ENCODE peak calls at places on chromosomes 13 and 19, in ten cellular contexts. One of them, this sample, is unnamed.

GRCh38 chr13:73618275-73618865 is 515.8 kb downstream of the KLF12 start:
- DNase-seq in fibroblast of the aortic adventitia: no peak
- DNase-seq in BJ: no peak
- DNase-seq in epithelial cell of esophagus: peak
- DNase-seq in naive thymus-derived CD4-positive, alpha-beta T cell: no peak
- DNase-seq in choroid plexus epithelial cell: no peak
- DNase-seq in IMR-90: no peak
- DNase-seq in tibial artery: no peak
- DNase-seq in psoas muscle: no peak
- DNase-seq in AG10803: no peak
- DNase-seq in this sample: no peak

GRCh38 chr13:59568306-59568705 is 595.4 kb downstream of the DIAPH3 start:
- DNase-seq in fibroblast of the aortic adventitia: no peak
- DNase-seq in BJ: no peak
- DNase-seq in epithelial cell of esophagus: no peak
- DNase-seq in naive thymus-derived CD4-positive, alpha-beta T cell: no peak
- DNase-seq in choroid plexus epithelial cell: no peak
- DNase-seq in IMR-90: no peak
- DNase-seq in tibial artery: no peak
- DNase-seq in psoas muscle: no peak
- DNase-seq in AG10803: no peak
- DNase-seq in this sample: no peak

GRCh38 chr13:39306639-39307589 is 268.7 kb downstream of the NHLRC3 start:
- DNase-seq in fibroblast of the aortic adventitia: no peak
- DNase-seq in BJ: no peak
- DNase-seq in epithelial cell of esophagus: no peak
- DNase-seq in naive thymus-derived CD4-positive, alpha-beta T cell: no peak
- DNase-seq in choroid plexus epithelial cell: no peak
- DNase-seq in IMR-90: no peak
- DNase-seq in tibial artery: no peak
- DNase-seq in psoas muscle: no peak
- DNase-seq in AG10803: no peak
- DNase-seq in this sample: no peak

GRCh38 chr19:24033962-24034342 is 53.0 kb upstream of the ZNF254 start:
- DNase-seq in fibroblast of the aortic adventitia: peak
- DNase-seq in BJ: peak
- DNase-seq in epithelial cell of esophagus: peak
- DNase-seq in naive thymus-derived CD4-positive, alpha-beta T cell: peak
- DNase-seq in choroid plexus epithelial cell: peak
- DNase-seq in IMR-90: peak
- DNase-seq in tibial artery: peak
- DNase-seq in psoas muscle: peak
- DNase-seq in AG10803: peak
- DNase-seq in this sample: peak

GRCh38 chr19:56740478-56740877 is 68.9 kb upstream of the ZNF835 start:
- DNase-seq in fibroblast of the aortic adventitia: no peak
- DNase-seq in BJ: no peak
- DNase-seq in epithelial cell of esophagus: no peak
- DNase-seq in naive thymus-derived CD4-positive, alpha-beta T cell: no peak
- DNase-seq in choroid plexus epithelial cell: no peak
- DNase-seq in IMR-90: no peak
- DNase-seq in tibial artery: no peak
- DNase-seq in psoas muscle: no peak
- DNase-seq in AG10803: no peak
- DNase-seq in this sample: no peak

GRCh38 chr13:40777166-40777956 is 6.4 kb upstream of the MRPS31 start:
- DNase-seq in fibroblast of the aortic adventitia: peak
- DNase-seq in BJ: no peak
- DNase-seq in epithelial cell of esophagus: peak
- DNase-seq in naive thymus-derived CD4-positive, alpha-beta T cell: no peak
- DNase-seq in choroid plexus epithelial cell: peak
- DNase-seq in IMR-90: peak
- DNase-seq in tibial artery: no peak
- DNase-seq in psoas muscle: no peak
- DNase-seq in AG10803: peak
- DNase-seq in this sample: peak

GRCh38 chr13:21435710-21436151 is 23.4 kb downstream of the ZDHHC20 start:
- DNase-seq in fibroblast of the aortic adventitia: peak
- DNase-seq in BJ: peak
- DNase-seq in epithelial cell of esophagus: peak
- DNase-seq in naive thymus-derived CD4-positive, alpha-beta T cell: no peak
- DNase-seq in choroid plexus epithelial cell: peak
- DNase-seq in IMR-90: peak
- DNase-seq in tibial artery: peak
- DNase-seq in psoas muscle: no peak
- DNase-seq in AG10803: peak
- DNase-seq in this sample: peak

GRCh38 chr13:110393761-110394160 is 86.7 kb downstream of the COL4A2 start:
- DNase-seq in fibroblast of the aortic adventitia: no peak
- DNase-seq in BJ: no peak
- DNase-seq in epithelial cell of esophagus: no peak
- DNase-seq in naive thymus-derived CD4-positive, alpha-beta T cell: no peak
- DNase-seq in choroid plexus epithelial cell: no peak
- DNase-seq in IMR-90: no peak
- DNase-seq in tibial artery: no peak
- DNase-seq in psoas muscle: no peak
- DNase-seq in AG10803: no peak
- DNase-seq in this sample: no peak

GRCh38 chr19:35195822-35196221 is 32.7 kb downstream of the FAM187B start:
- DNase-seq in fibroblast of the aortic adventitia: peak
- DNase-seq in BJ: peak
- DNase-seq in epithelial cell of esophagus: no peak
- DNase-seq in naive thymus-derived CD4-positive, alpha-beta T cell: no peak
- DNase-seq in choroid plexus epithelial cell: no peak
- DNase-seq in IMR-90: no peak
- DNase-seq in tibial artery: no peak
- DNase-seq in psoas muscle: no peak
- DNase-seq in AG10803: peak
- DNase-seq in this sample: no peak

GRCh38 chr13:35718084-35718483 is 241.6 kb upstream of the MAB21L1 start:
- DNase-seq in fibroblast of the aortic adventitia: no peak
- DNase-seq in BJ: no peak
- DNase-seq in epithelial cell of esophagus: no peak
- DNase-seq in naive thymus-derived CD4-positive, alpha-beta T cell: no peak
- DNase-seq in choroid plexus epithelial cell: no peak
- DNase-seq in IMR-90: no peak
- DNase-seq in tibial artery: no peak
- DNase-seq in psoas muscle: no peak
- DNase-seq in AG10803: no peak
- DNase-seq in this sample: no peak

GRCh38 chr13:35720290-35720689 is 243.8 kb upstream of the MAB21L1 start:
- DNase-seq in fibroblast of the aortic adventitia: no peak
- DNase-seq in BJ: no peak
- DNase-seq in epithelial cell of esophagus: peak
- DNase-seq in naive thymus-derived CD4-positive, alpha-beta T cell: no peak
- DNase-seq in choroid plexus epithelial cell: no peak
- DNase-seq in IMR-90: no peak
- DNase-seq in tibial artery: no peak
- DNase-seq in psoas muscle: no peak
- DNase-seq in AG10803: no peak
- DNase-seq in this sample: no peak

GRCh38 chr13:35722438-35723060 is 246.1 kb upstream of the MAB21L1 start:
- DNase-seq in fibroblast of the aortic adventitia: no peak
- DNase-seq in BJ: no peak
- DNase-seq in epithelial cell of esophagus: no peak
- DNase-seq in naive thymus-derived CD4-positive, alpha-beta T cell: no peak
- DNase-seq in choroid plexus epithelial cell: no peak
- DNase-seq in IMR-90: peak
- DNase-seq in tibial artery: no peak
- DNase-seq in psoas muscle: no peak
- DNase-seq in AG10803: peak
- DNase-seq in this sample: no peak

GRCh38 chr13:35723061-35723461 is 246.6 kb upstream of the MAB21L1 start:
- DNase-seq in fibroblast of the aortic adventitia: peak
- DNase-seq in BJ: no peak
- DNase-seq in epithelial cell of esophagus: no peak
- DNase-seq in naive thymus-derived CD4-positive, alpha-beta T cell: no peak
- DNase-seq in choroid plexus epithelial cell: peak
- DNase-seq in IMR-90: peak
- DNase-seq in tibial artery: no peak
- DNase-seq in psoas muscle: no peak
- DNase-seq in AG10803: peak
- DNase-seq in this sample: peak

DNA sequence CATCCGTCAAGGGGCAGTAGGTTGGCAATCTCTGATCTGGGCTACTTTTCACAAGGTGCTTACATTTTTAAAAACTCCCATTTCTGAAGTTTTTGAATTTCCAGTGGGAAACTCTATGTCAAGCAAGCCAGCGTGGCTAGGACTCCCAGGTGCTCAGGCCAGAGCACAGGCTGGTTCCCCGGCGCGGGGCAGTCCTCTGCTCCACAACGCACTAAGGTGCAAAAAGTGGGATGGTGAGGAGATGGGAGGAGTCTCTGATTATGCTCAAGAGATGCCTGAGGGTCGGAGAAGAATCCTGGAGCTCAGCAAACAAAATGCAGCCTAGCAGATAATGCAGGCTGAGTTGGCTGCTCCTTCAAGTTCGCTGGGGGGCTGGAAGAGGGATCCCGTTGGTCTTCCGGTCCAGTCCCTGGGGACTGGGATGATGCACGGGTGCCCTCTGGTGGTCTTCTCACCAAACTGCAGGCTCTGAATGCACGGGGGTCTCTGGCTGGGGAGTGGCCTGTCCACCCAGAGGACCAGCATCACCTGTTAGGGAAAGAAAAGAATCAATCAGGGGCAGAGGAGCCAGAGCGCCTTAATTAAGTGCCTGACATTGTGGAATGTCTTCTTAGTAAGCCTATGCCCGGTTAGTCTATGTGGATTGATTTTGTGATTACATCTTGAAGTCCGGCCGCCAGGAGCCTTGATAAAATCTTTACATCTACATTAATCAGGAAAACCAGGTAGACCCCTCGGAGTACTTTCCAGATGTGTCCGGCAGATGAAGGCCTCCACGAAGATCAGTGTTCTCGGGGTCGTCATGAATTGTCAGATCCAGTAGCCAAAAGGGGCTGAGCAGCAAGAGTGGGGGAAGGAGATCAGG is 244.4 kb upstream of the MAB21L1 start:
- DNase-seq in fibroblast of the aortic adventitia: peak
- DNase-seq in BJ: no peak
- DNase-seq in epithelial cell of esophagus: peak
- DNase-seq in naive thymus-derived CD4-positive, alpha-beta T cell: no peak
- DNase-seq in choroid plexus epithelial cell: peak
- DNase-seq in IMR-90: peak
- DNase-seq in tibial artery: no peak
- DNase-seq in psoas muscle: peak
- DNase-seq in AG10803: peak
- DNase-seq in this sample: peak
- H3K4me3 ChIP-seq in fibroblast of the aortic adventitia: peak
- H3K4me3 ChIP-seq in BJ: peak
- H3K4me3 ChIP-seq in epithelial cell of esophagus: no peak
- H3K4me3 ChIP-seq in naive thymus-derived CD4-positive, alpha-beta T cell: no peak
- H3K4me3 ChIP-seq in choroid plexus epithelial cell: peak
- H3K4me3 ChIP-seq in IMR-90: no peak
- H3K4me3 ChIP-seq in tibial artery: peak
- H3K4me3 ChIP-seq in psoas muscle: peak
- H3K4me3 ChIP-seq in AG10803: peak
- H3K4me3 ChIP-seq in this sample: peak

GRCh38 chr13:28533049-28533436 is 38.1 kb upstream of the FLT1 start:
- DNase-seq in fibroblast of the aortic adventitia: no peak
- DNase-seq in BJ: no peak
- DNase-seq in epithelial cell of esophagus: no peak
- DNase-seq in naive thymus-derived CD4-positive, alpha-beta T cell: no peak
- DNase-seq in choroid plexus epithelial cell: peak
- DNase-seq in IMR-90: no peak
- DNase-seq in tibial artery: no peak
- DNase-seq in psoas muscle: no peak
- DNase-seq in AG10803: no peak
- DNase-seq in this sample: no peak
- H3K4me3 ChIP-seq in fibroblast of the aortic adventitia: no peak
- H3K4me3 ChIP-seq in BJ: no peak
- H3K4me3 ChIP-seq in epithelial cell of esophagus: no peak
- H3K4me3 ChIP-seq in naive thymus-derived CD4-positive, alpha-beta T cell: no peak
- H3K4me3 ChIP-seq in choroid plexus epithelial cell: peak
- H3K4me3 ChIP-seq in IMR-90: peak
- H3K4me3 ChIP-seq in tibial artery: peak
- H3K4me3 ChIP-seq in psoas muscle: peak
- H3K4me3 ChIP-seq in AG10803: peak
- H3K4me3 ChIP-seq in this sample: peak

GRCh38 chr19:37981785-37982475 is 74.9 kb downstream of the SIPA1L3 start:
- DNase-seq in fibroblast of the aortic adventitia: no peak
- DNase-seq in BJ: no peak
- DNase-seq in epithelial cell of esophagus: peak
- DNase-seq in naive thymus-derived CD4-positive, alpha-beta T cell: no peak
- DNase-seq in choroid plexus epithelial cell: no peak
- DNase-seq in IMR-90: peak
- DNase-seq in tibial artery: peak
- DNase-seq in psoas muscle: no peak
- DNase-seq in AG10803: no peak
- DNase-seq in this sample: no peak

GRCh38 chr19:37977391-37977790 is 70.4 kb downstream of the SIPA1L3 start:
- DNase-seq in fibroblast of the aortic adventitia: no peak
- DNase-seq in BJ: no peak
- DNase-seq in epithelial cell of esophagus: no peak
- DNase-seq in naive thymus-derived CD4-positive, alpha-beta T cell: no peak
- DNase-seq in choroid plexus epithelial cell: no peak
- DNase-seq in IMR-90: no peak
- DNase-seq in tibial artery: peak
- DNase-seq in psoas muscle: no peak
- DNase-seq in AG10803: no peak
- DNase-seq in this sample: no peak

GRCh38 chr19:37977992-37978391 is 71.0 kb downstream of the SIPA1L3 start:
- DNase-seq in fibroblast of the aortic adventitia: peak
- DNase-seq in BJ: no peak
- DNase-seq in epithelial cell of esophagus: peak
- DNase-seq in naive thymus-derived CD4-positive, alpha-beta T cell: no peak
- DNase-seq in choroid plexus epithelial cell: peak
- DNase-seq in IMR-90: peak
- DNase-seq in tibial artery: peak
- DNase-seq in psoas muscle: no peak
- DNase-seq in AG10803: peak
- DNase-seq in this sample: peak

GRCh38 chr19:37980419-37980975 is 73.5 kb downstream of the SIPA1L3 start:
- DNase-seq in fibroblast of the aortic adventitia: no peak
- DNase-seq in BJ: no peak
- DNase-seq in epithelial cell of esophagus: no peak
- DNase-seq in naive thymus-derived CD4-positive, alpha-beta T cell: no peak
- DNase-seq in choroid plexus epithelial cell: no peak
- DNase-seq in IMR-90: no peak
- DNase-seq in tibial artery: peak
- DNase-seq in psoas muscle: no peak
- DNase-seq in AG10803: no peak
- DNase-seq in this sample: no peak

GRCh38 chr19:37979547-37980082 is 72.6 kb downstream of the SIPA1L3 start:
- DNase-seq in fibroblast of the aortic adventitia: no peak
- DNase-seq in BJ: no peak
- DNase-seq in epithelial cell of esophagus: peak
- DNase-seq in naive thymus-derived CD4-positive, alpha-beta T cell: no peak
- DNase-seq in choroid plexus epithelial cell: no peak
- DNase-seq in IMR-90: no peak
- DNase-seq in tibial artery: peak
- DNase-seq in psoas muscle: no peak
- DNase-seq in AG10803: no peak
- DNase-seq in this sample: no peak
- H3K4me3 ChIP-seq in fibroblast of the aortic adventitia: no peak
- H3K4me3 ChIP-seq in BJ: no peak
- H3K4me3 ChIP-seq in epithelial cell of esophagus: no peak
- H3K4me3 ChIP-seq in naive thymus-derived CD4-positive, alpha-beta T cell: no peak
- H3K4me3 ChIP-seq in choroid plexus epithelial cell: no peak
- H3K4me3 ChIP-seq in IMR-90: no peak
- H3K4me3 ChIP-seq in tibial artery: no peak
- H3K4me3 ChIP-seq in psoas muscle: no peak
- H3K4me3 ChIP-seq in AG10803: no peak
- H3K4me3 ChIP-seq in this sample: no peak

GRCh38 chr19:18424122-18424889 is 5.1 kb downstream of the SSBP4 start:
- DNase-seq in fibroblast of the aortic adventitia: no peak
- DNase-seq in BJ: no peak
- DNase-seq in epithelial cell of esophagus: no peak
- DNase-seq in naive thymus-derived CD4-positive, alpha-beta T cell: no peak
- DNase-seq in choroid plexus epithelial cell: no peak
- DNase-seq in IMR-90: no peak
- DNase-seq in tibial artery: no peak
- DNase-seq in psoas muscle: no peak
- DNase-seq in AG10803: no peak
- DNase-seq in this sample: no peak
- H3K4me3 ChIP-seq in fibroblast of the aortic adventitia: no peak
- H3K4me3 ChIP-seq in BJ: no peak
- H3K4me3 ChIP-seq in epithelial cell of esophagus: no peak
- H3K4me3 ChIP-seq in naive thymus-derived CD4-positive, alpha-beta T cell: no peak
- H3K4me3 ChIP-seq in choroid plexus epithelial cell: no peak
- H3K4me3 ChIP-seq in IMR-90: no peak
- H3K4me3 ChIP-seq in tibial artery: no peak
- H3K4me3 ChIP-seq in psoas muscle: no peak
- H3K4me3 ChIP-seq in AG10803: no peak
- H3K4me3 ChIP-seq in this sample: no peak

This sample was measured in fibroblast of pulmonary artery.